ENCODE peak calls at places on chromosome 1, in four cellular contexts. H is NT2/D1, U is heart left ventricle, D is Calu3. Y is an unnamed sample.
A peak's percentile ranks its signal among the peaks of the same experiment; 100 is the strongest.

GRCh38 chr1:94240822-94241221 is 3.4 kb upstream of the ARHGAP29 start:
- DNase-seq in H (no peak), U (no peak), D (no peak), Y (peak; percentile 31)

GRCh38 chr1:91774520-91775203 is 111.3 kb downstream of the TGFBR3 start:
- DNase-seq in H (no peak), U (no peak), D (no peak), Y (no peak)

GRCh38 chr1:79042117-79042516 is 35.6 kb upstream of the ADGRL4 start:
- DNase-seq in H (no peak), U (no peak), D (no peak), Y (no peak)

GRCh38 chr1:33634806-33635205 is 162.4 kb downstream of the ZSCAN20 start:
- DNase-seq in H (peak; percentile 57), U (no peak), D (peak; percentile 57), Y (peak; percentile 24)

GRCh38 chr1:199931666-199932377 is 95.7 kb upstream of the NR5A2 start:
- DNase-seq in H (no peak), U (no peak), D (peak; percentile 26), Y (no peak)

GRCh38 chr1:109570414-109570813 is 22.0 kb downstream of the GNAI3 start:
- DNase-seq in H (no peak), U (no peak), D (peak; percentile 27), Y (no peak)

GRCh38 chr1:175749075-175749474 is 5.7 kb upstream of the TNR start:
- DNase-seq in H (no peak), U (no peak), D (no peak), Y (no peak)

GRCh38 chr1:39713557-39713956 is 22.3 kb upstream of the HPCAL4 start:
- DNase-seq in H (no peak), U (no peak), D (no peak), Y (no peak)

GRCh38 chr1:147496571-147496970 is 44.7 kb upstream of the BCL9 start:
- DNase-seq in H (no peak), U (peak; percentile 60), D (peak; percentile 62), Y (no peak)